ENCODE peak calls at places on chromosomes 6 and 20, in nine cellular contexts. N is hepatocyte, I is GM23338, M is MM.1S, O is HepG2, G is mesendoderm, V is PC-3, X is mesenchymal stem cell, D is GM23248. W is an unnamed sample. For H3K36me3, the result is how much of the 10 kb centered on the place peaks cover.

GRCh38 chr20:45306431-45306982 is at the start of gene RBPJL:
- DNase-seq in N (no peak), I (peak), M (no peak), O (no peak), G (peak), V (no peak), X (peak), D (peak), W (peak)

GRCh38 chr6:94751641-94752329 is 825.5 kb upstream of the MANEA start:
- DNase-seq in N (no peak), I (no peak), M (peak), O (no peak), G (peak), V (no peak), X (peak), D (no peak), W (peak)

GRCh38 chr20:11822116-11822794 is 95.4 kb upstream of the BTBD3 start:
- DNase-seq in N (no peak), I (no peak), M (no peak), O (no peak), G (no peak), V (no peak), X (peak), D (no peak), W (no peak)

GRCh38 chr20:62063981-62064787 is 1.5 kb downstream of the TAF4 start:
- DNase-seq in N (peak), I (peak), M (no peak), O (peak), G (peak), V (peak), X (peak), D (peak), W (no peak)

GRCh38 chr6:135256866-135257265 is 75.8 kb downstream of the MYB start:
- DNase-seq in N (no peak), I (no peak), M (no peak), O (no peak), G (no peak), V (no peak), X (no peak), D (no peak), W (no peak)

GRCh38 chr20:21503345-21503744 is 10.5 kb downstream of the NKX2-2 start:
- DNase-seq in N (no peak), I (no peak), M (peak), O (no peak), G (no peak), V (peak), X (no peak), D (peak), W (no peak)

GRCh38 chr6:2258112-2258511 is 12.7 kb upstream of the GMDS start:
- DNase-seq in N (no peak), I (no peak), M (no peak), O (no peak), G (no peak), V (no peak), X (no peak), D (no peak), W (no peak)

GRCh38 chr6:107490568-107491058 is 696 bp downstream of the SOBP start:
- DNase-seq in N (peak), I (no peak), M (no peak), O (no peak), G (no peak), V (no peak), X (no peak), D (no peak), W (no peak)

GRCh38 chr20:1663917-1664316 is 6.3 kb upstream of the SIRPG start:
- DNase-seq in N (no peak), I (no peak), M (no peak), O (no peak), G (no peak), V (peak), X (no peak), D (peak), W (no peak)

GRCh38 chr6:99822741-99823512 is 171.1 kb downstream of the MCHR2 start:
- DNase-seq in N (peak), I (peak), M (peak), O (peak), G (peak), V (peak), X (peak), D (peak), W (peak)

GRCh38 chr6:46583711-46584110 is 68.9 kb downstream of the CYP39A1 start:
- DNase-seq in N (peak), I (no peak), M (no peak), O (no peak), G (no peak), V (no peak), X (no peak), D (peak), W (no peak)

GRCh38 chr6:151478670-151479069 is 15.1 kb upstream of the CCDC170 start:
- DNase-seq in N (no peak), I (no peak), M (no peak), O (no peak), G (no peak), V (no peak), X (no peak), D (peak), W (no peak)

GRCh38 chr6:14282326-14282725 is 164.8 kb downstream of the CD83 start:
- DNase-seq in N (peak), I (no peak), M (no peak), O (no peak), G (no peak), V (no peak), X (no peak), D (no peak), W (no peak)

GRCh38 chr20:61861054-61861841 is 204.4 kb downstream of the TAF4 start:
- DNase-seq in N (no peak), I (peak), M (no peak), O (no peak), G (no peak), V (no peak), X (no peak), D (no peak), W (peak)

GRCh38 chr6:84762220-84762940 is 2.0 kb downstream of the TBX18 start:
- DNase-seq in N (peak), I (peak), M (no peak), O (no peak), G (peak), V (no peak), X (peak), D (peak), W (no peak)

GRCh38 chr6:36694616-36695015 is 3.0 kb upstream of the RAB44 start:
- DNase-seq in N (no peak), I (no peak), M (no peak), O (no peak), G (no peak), V (no peak), X (no peak), D (no peak), W (no peak)

GRCh38 chr6:97059473-97059872 is 134.9 kb downstream of the KLHL32 start:
- DNase-seq in N (peak), I (peak), M (peak), O (peak), G (peak), V (peak), X (peak), D (peak), W (peak)

GRCh38 chr20:46056970-46057855 is 28.2 kb downstream of the SLC12A5 start:
- DNase-seq in N (peak), I (peak), M (no peak), O (no peak), G (peak), V (no peak), X (peak), D (peak), W (no peak)

GRCh38 chr6:169858935-169859351 is 107.5 kb downstream of the ERMARD start:
- DNase-seq in N (no peak), I (no peak), M (no peak), O (no peak), G (no peak), V (no peak), X (no peak), D (no peak), W (no peak)

GRCh38 chr20:57838670-57839142 is 128.9 kb upstream of the PMEPA1 start:
- DNase-seq in N (peak), I (no peak), M (no peak), O (no peak), G (no peak), V (no peak), X (no peak), D (no peak), W (no peak)

GRCh38 chr6:147166360-147166944 is 37.8 kb upstream of the STXBP5 start:
- DNase-seq in N (no peak), I (no peak), M (no peak), O (no peak), G (peak), V (no peak), X (peak), D (no peak), W (peak)

GRCh38 chr20:61575151-61575937 is 323.3 kb downstream of the CDH4 start:
- DNase-seq in N (peak), I (no peak), M (no peak), O (no peak), G (peak), V (no peak), X (no peak), D (no peak), W (no peak)

GRCh38 chr6:30679765-30680535 is 6.5 kb downstream of the PPP1R18 start:
- DNase-seq in N (no peak), I (no peak), M (no peak), O (no peak), G (peak), V (no peak), X (no peak), D (no peak), W (no peak)

GRCh38 chr6:20028143-20028542 is 184.1 kb downstream of the MBOAT1 start:
- DNase-seq in N (no peak), I (peak), M (no peak), O (no peak), G (peak), V (no peak), X (no peak), D (no peak), W (no peak)

GRCh38 chr6:163804991-163805390 is 390.5 kb downstream of the QKI start:
- DNase-seq in N (no peak), I (no peak), M (no peak), O (no peak), G (no peak), V (no peak), X (no peak), D (no peak), W (no peak)

GRCh38 chr6:67501738-67502137 is 1133.3 kb upstream of the ADGRB3 start:
- DNase-seq in N (no peak), I (no peak), M (no peak), O (no peak), G (no peak), V (no peak), X (peak), D (no peak), W (no peak)

DNA sequence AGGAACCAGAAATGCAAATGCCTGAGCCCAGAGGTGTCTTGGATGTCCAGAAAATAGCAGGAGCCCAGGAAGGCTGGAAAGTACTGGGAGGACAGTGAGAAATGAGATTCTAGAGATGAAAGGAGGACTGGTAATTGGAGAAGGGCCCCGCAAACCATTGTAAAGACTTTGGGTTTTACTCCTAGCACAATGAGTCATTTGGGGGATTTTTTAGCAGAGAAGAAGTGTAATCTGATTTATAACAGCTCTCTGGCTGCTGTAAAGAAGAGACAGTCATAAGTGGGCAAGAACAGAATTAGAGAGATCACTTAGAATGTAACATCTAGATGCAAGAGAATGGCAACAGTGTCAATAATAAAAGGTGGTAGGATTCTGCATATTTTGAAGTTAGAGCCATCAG is 40.2 kb downstream of the SLC35F1 start:
- DNase-seq in N (no peak), I (no peak), M (no peak), O (no peak), G (no peak), V (no peak), X (no peak), D (no peak), W (no peak)
- H3K4me2 ChIP-seq in N (no peak), I (no peak), M (no peak), O (no peak), G (no peak), V (no peak), X (no peak), D (no peak), W (no peak)

GRCh38 chr20:32456869-32457421 is 98.8 kb downstream of the ASXL1 start:
- DNase-seq in N (peak), I (peak), M (peak), O (no peak), G (peak), V (peak), X (peak), D (peak), W (peak)

GRCh38 chr20:32458061-32458836 is 100.1 kb downstream of the ASXL1 start:
- DNase-seq in N (no peak), I (peak), M (no peak), O (no peak), G (no peak), V (no peak), X (no peak), D (no peak), W (no peak)

GRCh38 chr20:32460231-32460630 is 102.1 kb downstream of the ASXL1 start:
- DNase-seq in N (no peak), I (no peak), M (no peak), O (no peak), G (no peak), V (no peak), X (no peak), D (no peak), W (no peak)

GRCh38 chr20:32457476-32457986 is 99.4 kb downstream of the ASXL1 start:
- DNase-seq in N (peak), I (peak), M (peak), O (no peak), G (peak), V (peak), X (peak), D (peak), W (no peak)

DNA sequence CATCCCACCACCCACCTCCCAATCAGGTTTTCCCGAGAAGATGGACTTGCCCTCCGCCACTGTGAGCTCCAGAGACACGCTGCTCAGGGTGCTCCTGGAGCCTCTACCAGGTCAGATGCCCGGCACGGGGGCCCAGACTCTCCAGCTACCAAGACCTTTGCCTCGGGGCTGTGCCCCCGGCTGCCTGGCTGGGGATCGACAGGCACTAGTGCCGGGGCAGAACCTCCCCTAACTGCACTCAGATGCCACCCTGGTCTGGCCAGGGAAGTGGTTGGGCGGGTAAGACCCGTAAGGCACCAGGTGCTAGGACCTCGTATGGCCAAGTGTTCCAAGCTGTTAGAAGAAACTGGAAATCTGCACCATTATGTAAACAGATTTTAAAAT is 100.7 kb downstream of the ASXL1 start:
- DNase-seq in N (no peak), I (no peak), M (no peak), O (no peak), G (no peak), V (no peak), X (no peak), D (no peak), W (no peak)
- H3K36me3 ChIP-seq in N (under half), I (under half), M (under half), O (under half), G (under half), V (under half), X (half or more), D (under half), W (under half)

GRCh38 chr6:110255356-110255755 is 75.1 kb downstream of the CDC40 start:
- DNase-seq in N (peak), I (peak), M (no peak), O (no peak), G (peak), V (peak), X (peak), D (peak), W (peak)
- H3K4me2 ChIP-seq in N (no peak), I (no peak), M (no peak), O (no peak), G (no peak), V (no peak), X (no peak), D (no peak), W (no peak)

DNA sequence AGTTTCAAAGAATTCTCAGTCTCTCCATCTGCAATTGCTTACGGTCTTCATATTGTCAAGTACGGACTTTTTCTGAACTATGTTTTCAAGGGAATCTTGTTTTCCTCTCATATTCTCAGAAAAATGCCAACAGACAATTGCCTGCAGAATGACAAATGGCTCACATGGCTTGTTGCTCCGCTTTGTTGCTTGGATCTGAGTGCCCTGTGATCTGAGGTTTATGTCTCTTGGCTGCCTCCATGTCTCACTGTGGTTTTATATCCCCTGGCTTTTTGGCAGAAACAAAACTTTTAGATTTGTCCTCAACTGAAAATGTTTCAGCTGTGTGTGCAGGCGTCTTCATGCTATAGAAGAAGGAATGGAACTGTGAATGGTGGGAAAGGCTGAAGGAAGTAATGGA is 285.4 kb upstream of the CHD6 start:
- DNase-seq in N (no peak), I (no peak), M (no peak), O (no peak), G (no peak), V (no peak), X (no peak), D (no peak), W (no peak)
- H3K36me3 ChIP-seq in N (under half), I (under half), M (under half), O (under half), G (under half), V (under half), X (under half), D (under half), W (under half)

DNA sequence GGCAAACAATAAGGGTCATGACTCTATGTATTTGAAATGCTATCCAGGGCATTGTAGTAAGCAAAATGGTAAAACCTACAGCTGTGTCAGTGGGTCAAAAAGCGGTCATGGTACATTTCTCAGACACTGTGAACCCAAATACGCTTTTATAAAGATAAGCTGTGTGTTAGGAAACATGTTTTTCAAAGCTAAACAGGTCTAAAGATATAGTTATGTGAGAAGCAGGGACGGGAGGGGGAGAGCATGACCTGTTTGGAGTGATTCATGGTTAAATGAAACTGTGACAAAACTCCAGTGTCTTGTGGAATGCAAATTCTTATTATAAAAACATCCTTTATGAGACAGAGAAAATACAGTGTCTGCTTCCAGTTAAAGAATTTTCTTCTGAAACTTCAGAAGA is 205.4 kb upstream of the BMP2 start:
- DNase-seq in N (peak), I (no peak), M (no peak), O (no peak), G (no peak), V (peak), X (peak), D (peak), W (no peak)
- H3K4me2 ChIP-seq in N (no peak), I (no peak), M (no peak), O (no peak), G (no peak), V (peak), X (no peak), D (no peak), W (no peak)